ENCODE peak calls at places on chromosomes 3 and 15, in six cellular contexts. G is uterus, U is H1, Q is AG04450, C is left ventricle myocardium inferior, W is upper lobe of left lung. P is an unnamed sample.

GRCh38 chr15:100307241-100307855 is 34.4 kb downstream of the ADAMTS17 start:
- DNase-seq in C (no peak), U (no peak), W (no peak), Q (no peak), G (peak; percentile 55), P (no peak)

GRCh38 chr3:87313641-87314040 is 37.3 kb upstream of the POU1F1 start:
- DNase-seq in C (no peak), Q (no peak), W (no peak), U (no peak), G (no peak), P (no peak)

GRCh38 chr3:54211097-54211496 is 88.7 kb downstream of the CACNA2D3 start:
- DNase-seq in G (no peak), U (no peak), W (no peak), C (no peak), Q (no peak), P (no peak)

GRCh38 chr3:73674280-73674679 is 49.5 kb upstream of the PDZRN3 start:
- DNase-seq in Q (no peak), U (no peak), C (no peak), W (no peak), G (no peak), P (no peak)

GRCh38 chr3:78610462-78611125 is 1157.2 kb downstream of the ROBO1 start:
- DNase-seq in W (no peak), G (no peak), U (no peak), C (no peak), Q (no peak), P (no peak)

GRCh38 chr15:42727740-42728355 is 9.1 kb downstream of the CDAN1 start:
- DNase-seq in C (no peak), Q (no peak), W (peak; percentile 89), U (no peak), G (no peak), P (no peak)

GRCh38 chr3:64344721-64345207 is 119.5 kb upstream of the PRICKLE2 start:
- DNase-seq in Q (peak; percentile 52), W (peak; percentile 52), G (peak; percentile 40), C (no peak), U (peak; percentile 75), P (no peak)

GRCh38 chr3:190048831-190049541 is 71.7 kb downstream of the P3H2 start:
- DNase-seq in W (no peak), C (no peak), U (no peak), G (no peak), Q (no peak), P (no peak)

GRCh38 chr15:70289191-70289955 is 191.7 kb upstream of the TLE3 start:
- DNase-seq in C (no peak), U (no peak), W (peak; percentile 71), G (no peak), Q (no peak), P (peak; percentile 82)

GRCh38 chr15:77228831-77229230 is 157.9 kb upstream of the TSPAN3 start:
- DNase-seq in C (no peak), W (no peak), G (no peak), U (no peak), Q (no peak), P (no peak)

GRCh38 chr3:127044996-127045395 is 62.1 kb downstream of the PLXNA1 start:
- DNase-seq in C (no peak), G (no peak), Q (no peak), W (peak; percentile 82), U (no peak), P (no peak)

GRCh38 chr15:59350421-59350732 is 22.3 kb downstream of the MYO1E start:
- DNase-seq in C (no peak), U (no peak), W (no peak), Q (no peak), G (no peak), P (no peak)

GRCh38 chr3:138947303-138948121 is 495 bp downstream of the FOXL2NB start:
- DNase-seq in G (no peak), W (no peak), C (no peak), U (no peak), Q (no peak), P (no peak)

GRCh38 chr3:78762121-78762520 is 1005.7 kb downstream of the ROBO1 start:
- DNase-seq in G (no peak), Q (no peak), C (no peak), W (no peak), U (no peak), P (no peak)

GRCh38 chr3:118817748-118818165 is 216.9 kb downstream of the IGSF11 start:
- DNase-seq in W (peak; percentile 25), C (no peak), U (no peak), Q (peak; percentile 3), G (no peak), P (no peak)

GRCh38 chr15:83207622-83208356 is at the start of gene HDGFL3:
- DNase-seq in G (peak; percentile 64), U (no peak), W (peak; percentile 32), Q (no peak), C (peak; percentile 69), P (peak; percentile 72)

GRCh38 chr3:127485396-127486170 is 105.0 kb downstream of the TPRA1 start:
- DNase-seq in C (no peak), U (no peak), Q (no peak), G (no peak), W (no peak), P (no peak)

GRCh38 chr15:61871926-61872522 is 188.2 kb downstream of the VPS13C start:
- DNase-seq in U (no peak), C (no peak), W (no peak), Q (no peak), G (no peak), P (no peak)

GRCh38 chr15:57726411-57726810 is 19.9 kb downstream of the POLR2M start:
- DNase-seq in Q (no peak), C (no peak), W (no peak), U (no peak), G (no peak), P (no peak)

GRCh38 chr3:95752199-95752598 is 1062.2 kb upstream of the EPHA6 start:
- DNase-seq in U (no peak), Q (no peak), G (no peak), W (no peak), C (no peak), P (no peak)

GRCh38 chr15:53473886-53474285 is 285.6 kb downstream of the WDR72 start:
- DNase-seq in U (no peak), Q (no peak), W (no peak), C (no peak), G (no peak), P (no peak)

GRCh38 chr3:30135190-30135589 is 471.2 kb upstream of the TGFBR2 start:
- DNase-seq in W (no peak), Q (no peak), C (peak; percentile 21), U (no peak), G (no peak), P (no peak)

GRCh38 chr15:70188286-70188685 is 90.6 kb upstream of the TLE3 start:
- DNase-seq in G (no peak), W (no peak), U (no peak), Q (no peak), C (no peak), P (no peak)

GRCh38 chr3:4981160-4981687 is 2.0 kb downstream of the BHLHE40 start:
- DNase-seq in U (no peak), Q (no peak), W (no peak), C (no peak), G (no peak), P (no peak)

DNA sequence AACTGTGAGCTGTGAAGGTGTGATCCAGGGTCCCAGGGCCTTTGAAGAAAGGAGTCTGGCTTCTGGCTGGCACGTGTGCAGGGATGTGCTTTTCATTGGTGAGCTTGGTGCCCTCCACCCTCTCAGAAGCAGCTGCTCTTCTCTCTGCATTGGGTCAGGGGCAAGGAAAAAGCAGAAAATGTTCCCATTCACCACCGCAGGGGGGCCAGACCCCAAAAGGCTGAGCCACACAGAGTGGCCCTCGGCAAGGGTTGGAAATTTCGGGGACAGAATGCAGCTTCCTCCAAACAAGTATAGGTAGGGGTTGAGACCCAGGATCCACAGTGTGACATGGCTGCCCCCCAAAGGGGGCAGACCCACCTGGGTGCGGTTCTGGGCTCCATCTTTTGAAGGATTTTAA is 2.5 kb downstream of the CSK start:
- DNase-seq in C (no peak), W (no peak), G (no peak), U (no peak), Q (no peak), P (no peak)
- TF ChIP-seq CTCF in C (no peak), W (no peak), G (no peak), U (no peak), Q (no peak), P (no peak)

DNA sequence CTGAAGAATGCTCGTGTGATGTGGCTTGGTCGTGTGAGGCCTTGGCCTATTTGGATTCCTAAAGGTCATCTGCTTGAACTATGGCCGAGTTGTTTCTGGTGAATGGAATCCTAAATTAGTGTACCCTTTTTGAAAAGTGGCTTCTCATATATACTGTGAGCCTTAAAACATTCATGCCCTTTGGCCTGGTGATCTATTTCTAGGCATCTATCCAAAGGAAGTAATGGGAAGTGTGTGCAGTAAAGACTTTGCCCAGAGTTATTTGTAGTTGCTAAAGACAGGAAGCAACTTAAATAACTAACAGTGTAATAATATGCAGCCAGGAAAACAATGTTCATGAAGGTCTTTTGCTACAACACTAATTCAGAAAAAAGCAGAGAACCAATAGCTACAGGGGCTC is 3.0 kb downstream of the DGKG start:
- DNase-seq in W (no peak), U (no peak), G (no peak), Q (no peak), C (no peak), P (no peak)
- H3K27me3 ChIP-seq in W (peaks cover 11% of the 10 kb centered on the region), U (peaks cover 37% of the 10 kb centered on the region), G (peaks cover 7% of the 10 kb centered on the region), Q (peaks cover 44% of the 10 kb centered on the region), C (peaks cover 36% of the 10 kb centered on the region), P (no peaks in the 10 kb centered on the region)

GRCh38 chr15:76057332-76058000 is 2.3 kb upstream of the TMEM266 start:
- DNase-seq in U (no peak), C (no peak), Q (no peak), G (no peak), W (no peak), P (no peak)

GRCh38 chr15:76056931-76057330 is 2.9 kb upstream of the TMEM266 start:
- DNase-seq in Q (no peak), C (no peak), W (no peak), U (no peak), G (no peak), P (no peak)

GRCh38 chr15:76059320-76060097 is at the start of gene TMEM266:
- DNase-seq in W (peak; percentile 35), Q (no peak), G (peak; percentile 18), U (no peak), C (peak; percentile 39), P (no peak)

GRCh38 chr15:76060098-76060989 is 559 bp downstream of the TMEM266 start:
- DNase-seq in Q (no peak), G (no peak), W (no peak), C (no peak), U (no peak), P (no peak)

DNA sequence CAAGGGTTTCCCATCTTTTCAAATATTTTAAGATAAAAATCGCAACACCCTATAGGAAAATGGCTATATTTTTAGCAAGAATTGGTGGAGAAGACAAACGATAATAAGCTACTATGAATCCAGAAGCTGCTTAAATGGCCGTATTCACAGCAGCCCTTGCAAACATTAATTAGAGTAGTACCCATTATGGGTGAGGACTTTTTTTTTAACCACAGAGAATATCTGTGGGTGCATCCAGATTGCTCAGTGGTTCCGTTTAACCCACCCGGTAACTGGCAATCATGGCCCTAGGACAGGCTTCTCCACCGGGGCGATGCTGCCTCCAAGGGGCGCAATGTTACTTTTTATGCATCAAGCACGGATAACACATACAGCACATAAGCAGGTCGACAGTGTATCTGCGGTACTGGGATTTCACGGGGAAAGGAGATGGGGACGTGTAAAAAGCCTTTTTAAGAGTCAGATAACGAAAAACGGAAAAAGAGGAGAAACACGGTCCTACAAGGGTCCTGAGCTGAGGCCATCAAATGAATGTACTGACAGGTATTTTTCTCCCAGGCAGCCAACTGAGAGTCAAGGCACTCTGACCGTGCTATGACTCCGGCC is 968 bp upstream of the TMEM266 start:
- DNase-seq in W (peak; percentile 24), C (no peak), Q (no peak), U (no peak), G (no peak), P (no peak)
- TF ChIP-seq CTCF in W (no peak), C (peak; percentile 12), Q (peak; percentile 12), U (peak; percentile 40), G (no peak), P (no peak)

GRCh38 chr3:46300461-46300789 is 53.5 kb upstream of the CCR2 start:
- DNase-seq in G (no peak), W (no peak), C (no peak), U (no peak), Q (no peak), P (no peak)
- H3K27me3 ChIP-seq in G (no peaks in the 10 kb centered on the region), W (no peaks in the 10 kb centered on the region), C (peaks cover 13% of the 10 kb centered on the region), U (no peaks in the 10 kb centered on the region), Q (peaks cover 19% of the 10 kb centered on the region), P (no peaks in the 10 kb centered on the region)